ENCODE peak calls at places on chromosome 16, in six cellular contexts. Y, Z, C, D, X and E are unnamed samples.

GRCh38 chr16:48123104-48123788 is 32.5 kb downstream of the ABCC12 start:
- DNase-seq in Y (peak; percentile 16), Z (no peak), D (no peak), X (no peak), C (no peak), E (peak; percentile 83)

GRCh38 chr16:26787924-26788323 is 278.8 kb upstream of the C16orf82 start:
- DNase-seq in Z (no peak), X (no peak), C (no peak), Y (no peak), D (no peak), E (no peak)

GRCh38 chr16:49858200-49859129 is 2.6 kb upstream of the ZNF423 start:
- DNase-seq in X (peak; percentile 64), Z (peak; percentile 91), C (peak; percentile 78), D (peak; percentile 29), Y (peak; percentile 61), E (peak; percentile 57)

GRCh38 chr16:1820096-1820972 is 6.3 kb downstream of the HAGH start:
- DNase-seq in Y (no peak), Z (no peak), D (no peak), C (no peak), X (no peak), E (no peak)

GRCh38 chr16:6484121-6484520 is 848.5 kb upstream of the RBFOX1 start:
- DNase-seq in Y (no peak), Z (no peak), D (no peak), X (no peak), C (no peak), E (no peak)

GRCh38 chr16:80993293-80993691 is 13.4 kb downstream of the CMC2 start:
- DNase-seq in Z (no peak), X (no peak), Y (peak; percentile 9), C (no peak), D (no peak), E (peak; percentile 73)

GRCh38 chr16:54456291-54456690 is 169.7 kb upstream of the IRX3 start:
- DNase-seq in C (no peak), D (no peak), Z (no peak), X (no peak), Y (no peak), E (no peak)

GRCh38 chr16:280552-280951 is at the start of gene ARHGDIG:
- DNase-seq in D (no peak), X (no peak), Z (peak; percentile 77), C (no peak), Y (no peak), E (no peak)

GRCh38 chr16:22274916-22275315 is 22.3 kb upstream of the POLR3E start:
- DNase-seq in C (no peak), X (no peak), D (no peak), Z (no peak), Y (no peak), E (no peak)

GRCh38 chr16:64715624-64716023 is 406.2 kb downstream of the CDH11 start:
- DNase-seq in C (no peak), Z (no peak), X (no peak), D (no peak), Y (no peak), E (no peak)

GRCh38 chr16:56530872-56531271 is 11.0 kb upstream of the BBS2 start:
- DNase-seq in D (no peak), C (no peak), Z (no peak), Y (no peak), X (no peak), E (no peak)

GRCh38 chr16:46972971-46973456 is 460 bp downstream of the DNAJA2 start:
- DNase-seq in Z (peak; percentile 90), Y (peak; percentile 50), D (no peak), X (peak; percentile 49), C (peak; percentile 41), E (peak; percentile 61)

GRCh38 chr16:11401161-11402050 is 56.1 kb downstream of the RMI2 start:
- DNase-seq in Z (peak; percentile 85), Y (peak; percentile 93), C (no peak), X (peak; percentile 30), D (no peak), E (peak; percentile 90)

GRCh38 chr16:57372372-57373116 is at the start of gene CX3CL1:
- DNase-seq in C (peak; percentile 53), D (no peak), X (peak; percentile 84), Y (peak; percentile 88), Z (peak; percentile 79), E (peak; percentile 46)

GRCh38 chr16:57029161-57030160 is 40.1 kb downstream of the NLRC5 start:
- DNase-seq in Z (no peak), D (no peak), Y (no peak), X (no peak), C (no peak), E (no peak)

GRCh38 chr16:28011223-28011622 is 52.3 kb downstream of the GSG1L start:
- DNase-seq in Z (peak; percentile 22), C (no peak), Y (no peak), D (no peak), X (no peak), E (no peak)

GRCh38 chr16:4697867-4698291 is 4.5 kb downstream of the NUDT16L1 start:
- DNase-seq in Z (no peak), C (no peak), X (no peak), D (no peak), Y (no peak), E (no peak)
- TF ChIP-seq POLR2A in Z (no peak), C (no peak), X (no peak), D (no peak), Y (no peak), E (no peak)

GRCh38 chr16:70706948-70707465 is 21.2 kb upstream of the MTSS2 start:
- DNase-seq in Y (no peak), C (peak; percentile 65), X (no peak), Z (no peak), D (no peak), E (no peak)
- H3K27ac ChIP-seq in Y (no peak overlapping the region), C (peak overlapping the region; percentile 61), X (peak overlapping the region; percentile 1), Z (peak overlapping the region; percentile 65), D (peak overlapping the region; percentile 87), E (peak overlapping the region; percentile 71)

GRCh38 chr16:31698901-31699300 is 171.2 kb downstream of the AHSP start:
- DNase-seq in C (no peak), Y (no peak), Z (no peak), X (no peak), D (no peak), E (no peak)

GRCh38 chr16:31699601-31700000 is 171.9 kb downstream of the AHSP start:
- DNase-seq in C (no peak), X (no peak), Z (no peak), Y (no peak), D (no peak), E (no peak)

GRCh38 chr16:31701734-31702133 is 171.9 kb upstream of the ZNF267 start:
- DNase-seq in Z (no peak), D (no peak), X (no peak), Y (no peak), C (no peak), E (no peak)

GRCh38 chr16:31700200-31700529 is 172.5 kb downstream of the AHSP start:
- DNase-seq in D (no peak), C (no peak), Y (no peak), Z (no peak), X (no peak), E (no peak)

GRCh38 chr16:31700530-31701388 is 172.8 kb upstream of the ZNF267 start:
- DNase-seq in Z (peak; percentile 86), Y (peak; percentile 92), X (peak; percentile 78), D (peak; percentile 75), C (peak; percentile 87), E (peak; percentile 75)
- TF ChIP-seq POLR2A in Z (peak; percentile 66), Y (peak; percentile 19), X (peak; percentile 12), D (no peak), C (no peak), E (no peak)

GRCh38 chr16:69918241-69918640 is 32.9 kb upstream of the CLEC18A start:
- DNase-seq in Y (no peak), Z (no peak), D (no peak), X (no peak), C (no peak), E (no peak)

GRCh38 chr16:69916445-69916844 is 34.7 kb upstream of the CLEC18A start:
- DNase-seq in Y (no peak), X (no peak), D (no peak), C (no peak), Z (no peak), E (no peak)

GRCh38 chr16:69917311-69917710 is 33.8 kb upstream of the CLEC18A start:
- DNase-seq in C (no peak), X (no peak), Y (no peak), D (no peak), Z (no peak), E (no peak)

GRCh38 chr16:69921125-69921524 is 30.0 kb upstream of the CLEC18A start:
- DNase-seq in C (no peak), Y (no peak), X (no peak), Z (no peak), D (no peak), E (no peak)

DNA sequence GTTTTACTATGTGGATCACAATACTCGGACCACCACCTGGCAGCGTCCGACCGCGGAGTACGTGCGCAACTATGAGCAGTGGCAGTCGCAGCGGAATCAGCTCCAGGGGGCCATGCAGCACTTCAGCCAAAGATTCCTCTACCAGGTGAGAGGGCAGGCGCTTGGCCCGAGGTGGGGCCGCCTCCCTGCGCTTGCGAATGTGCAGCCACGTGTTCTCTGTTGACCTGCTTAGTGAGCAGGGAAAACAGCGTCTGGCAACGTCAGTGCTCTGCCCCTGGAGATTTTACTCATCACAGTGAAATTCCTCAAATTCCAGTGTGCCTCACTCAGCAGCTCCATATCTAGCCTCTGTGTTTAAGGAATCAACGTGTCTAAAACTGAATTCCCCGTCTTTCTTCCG is 33.4 kb upstream of the CLEC18A start:
- DNase-seq in D (peak; percentile 73), X (peak; percentile 44), C (peak; percentile 80), Y (peak; percentile 80), Z (peak; percentile 78), E (peak; percentile 93)
- H3K27ac ChIP-seq in D (peak overlapping the region; percentile 84), X (peak overlapping the region; percentile 8), C (peak overlapping the region; percentile 71), Y (peak overlapping the region; percentile 59), Z (peak overlapping the region; percentile 44), E (peak overlapping the region; percentile 94)

GRCh38 chr16:74743668-74744299 is 30.8 kb downstream of the FA2H start:
- DNase-seq in C (no peak), Y (peak; percentile 98), D (peak; percentile 42), X (no peak), Z (no peak), E (peak; percentile 94)
- TF ChIP-seq POLR2A in C (no peak), Y (peak; percentile 69), D (no peak), X (no peak), Z (no peak), E (peak; percentile 37)

GRCh38 chr16:29845656-29846055 is 17.4 kb downstream of the CDIPT start:
- DNase-seq in Z (peak; percentile 75), D (no peak), Y (no peak), C (peak; percentile 35), X (no peak), E (no peak)
- H3K27ac ChIP-seq in Z (peak overlapping the region; percentile 65), D (no peak overlapping the region), Y (no peak overlapping the region), C (peak overlapping the region; percentile 20), X (no peak overlapping the region), E (peak overlapping the region; percentile 45)

GRCh38 chr16:31196324-31197088 is 6.1 kb downstream of the PYCARD start:
- DNase-seq in X (no peak), C (no peak), D (no peak), Y (no peak), Z (no peak), E (no peak)
- TF ChIP-seq POLR2A in X (no peak), C (no peak), D (no peak), Y (no peak), Z (no peak), E (no peak)

GRCh38 chr16:88886311-88886914 is 20.0 kb upstream of the PABPN1L start:
- DNase-seq in D (no peak), Z (no peak), X (no peak), Y (no peak), C (no peak), E (no peak)
- H3K27ac ChIP-seq in D (no peak overlapping the region), Z (peak overlapping the region; percentile 67), X (peak overlapping the region; percentile 73), Y (no peak overlapping the region), C (no peak overlapping the region), E (no peak overlapping the region)